ENCODE peak calls at places on chromosomes 2 and 18, in four cellular contexts. One of them, this sample, is unnamed.
A peak's percentile ranks its signal among the peaks of the same experiment; 100 is the strongest.

GRCh38 chr2:120429586-120430500 is 83.9 kb downstream of the INHBB start:
- DNase-seq in SK-N-SH: no peak
- DNase-seq in HL-60: no peak
- DNase-seq in transverse colon: no peak
- DNase-seq in this sample: no peak

GRCh38 chr2:218033208-218033589 is 30.4 kb upstream of the TNS1 start:
- DNase-seq in SK-N-SH: no peak
- DNase-seq in HL-60: no peak
- DNase-seq in transverse colon: no peak
- DNase-seq in this sample: no peak

GRCh38 chr18:49944681-49945080 is 131.3 kb upstream of the ACAA2 start:
- DNase-seq in SK-N-SH: no peak
- DNase-seq in HL-60: no peak
- DNase-seq in transverse colon: no peak
- DNase-seq in this sample: no peak

GRCh38 chr2:239470151-239470900 is 69.5 kb upstream of the HDAC4 start:
- DNase-seq in SK-N-SH: no peak
- DNase-seq in HL-60: no peak
- DNase-seq in transverse colon: no peak
- DNase-seq in this sample: no peak

GRCh38 chr2:238427435-238428162 is 872 bp downstream of the ASB1 start:
- DNase-seq in SK-N-SH: no peak
- DNase-seq in HL-60: peak; percentile 25
- DNase-seq in transverse colon: no peak
- DNase-seq in this sample: no peak

GRCh38 chr2:4745056-4745455 is 947.1 kb upstream of the SOX11 start:
- DNase-seq in SK-N-SH: no peak
- DNase-seq in HL-60: no peak
- DNase-seq in transverse colon: no peak
- DNase-seq in this sample: no peak

GRCh38 chr2:100320547-100321180 is 1.6 kb downstream of the LONRF2 start:
- DNase-seq in SK-N-SH: peak; percentile 25
- DNase-seq in HL-60: no peak
- DNase-seq in transverse colon: no peak
- DNase-seq in this sample: no peak

GRCh38 chr2:235551965-235552364 is 58.1 kb downstream of the AGAP1 start:
- DNase-seq in SK-N-SH: peak; percentile 76
- DNase-seq in HL-60: peak; percentile 3
- DNase-seq in transverse colon: peak; percentile 76
- DNase-seq in this sample: no peak

GRCh38 chr2:52810460-52810859 is 957.1 kb upstream of the CHAC2 start:
- DNase-seq in SK-N-SH: peak; percentile 2
- DNase-seq in HL-60: no peak
- DNase-seq in transverse colon: no peak
- DNase-seq in this sample: no peak

GRCh38 chr2:138356178-138356577 is 145.4 kb upstream of the SPOPL start:
- DNase-seq in SK-N-SH: no peak
- DNase-seq in HL-60: no peak
- DNase-seq in transverse colon: no peak
- DNase-seq in this sample: no peak

GRCh38 chr18:50816767-50817166 is 3.0 kb downstream of the MRO start:
- DNase-seq in SK-N-SH: no peak
- DNase-seq in HL-60: no peak
- DNase-seq in transverse colon: no peak
- DNase-seq in this sample: no peak

GRCh38 chr2:69918391-69918790 is 3.5 kb downstream of the MXD1 start:
- DNase-seq in SK-N-SH: no peak
- DNase-seq in HL-60: peak; percentile 43
- DNase-seq in transverse colon: no peak
- DNase-seq in this sample: no peak

GRCh38 chr18:73288813-73289212 is 421.0 kb upstream of the NETO1 start:
- DNase-seq in SK-N-SH: no peak
- DNase-seq in HL-60: no peak
- DNase-seq in transverse colon: no peak
- DNase-seq in this sample: no peak

GRCh38 chr2:110993557-110994231 is 127.0 kb upstream of the BCL2L11 start:
- DNase-seq in SK-N-SH: no peak
- DNase-seq in HL-60: peak; percentile 80
- DNase-seq in transverse colon: no peak
- DNase-seq in this sample: no peak

GRCh38 chr18:75209129-75209951 is at the start of gene PTGR3:
- DNase-seq in SK-N-SH: peak; percentile 93
- DNase-seq in HL-60: peak; percentile 97
- DNase-seq in transverse colon: peak; percentile 87
- DNase-seq in this sample: peak; percentile 65
- TF ChIP-seq POLR2AphosphoS5 in SK-N-SH: no peak
- TF ChIP-seq POLR2AphosphoS5 in HL-60: peak; percentile 81
- TF ChIP-seq POLR2AphosphoS5 in transverse colon: peak; percentile 31
- TF ChIP-seq POLR2AphosphoS5 in this sample: peak; percentile 53

GRCh38 chr2:176079285-176079830 is 4.4 kb downstream of the EVX2 start:
- DNase-seq in SK-N-SH: peak; percentile 52
- DNase-seq in HL-60: no peak
- DNase-seq in transverse colon: no peak
- DNase-seq in this sample: no peak
- TF ChIP-seq POLR2AphosphoS5 in SK-N-SH: no peak
- TF ChIP-seq POLR2AphosphoS5 in HL-60: no peak
- TF ChIP-seq POLR2AphosphoS5 in transverse colon: no peak
- TF ChIP-seq POLR2AphosphoS5 in this sample: no peak

DNA sequence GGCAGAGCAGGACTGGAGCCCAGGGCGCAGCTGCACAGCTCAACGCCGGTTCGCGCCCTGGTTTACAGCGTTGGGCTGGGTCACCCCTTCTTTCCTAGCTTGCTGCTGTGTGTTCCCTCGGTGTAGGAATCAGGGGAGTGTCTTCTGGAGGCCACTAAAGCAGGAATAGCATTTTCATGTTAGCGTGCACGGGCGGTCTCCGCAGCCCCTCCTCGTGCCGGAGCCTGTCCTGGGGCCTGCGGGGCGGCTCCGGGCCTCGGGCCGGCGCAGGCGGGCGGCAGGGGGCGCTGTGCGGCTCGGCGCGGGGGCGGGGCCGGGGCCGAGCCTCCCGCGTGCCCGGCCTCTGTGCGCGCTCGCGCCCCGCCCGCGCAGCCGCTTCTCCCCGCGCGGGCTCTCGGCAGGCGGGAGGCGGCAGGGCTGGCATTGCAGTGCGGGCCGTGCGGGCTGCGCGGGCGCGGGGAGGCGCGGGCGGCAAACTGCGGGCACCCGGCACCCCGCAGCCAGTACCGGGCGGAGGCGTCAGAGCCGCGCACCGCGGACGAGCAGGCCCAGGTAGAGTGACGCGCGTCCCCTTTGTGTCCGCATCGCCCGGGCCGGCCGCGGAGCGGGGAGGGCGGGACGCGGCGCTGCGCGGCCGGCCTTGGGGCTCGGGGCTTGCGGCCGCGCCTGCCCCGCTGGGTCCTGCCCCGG is at the start of gene RNF144A:
- DNase-seq in SK-N-SH: peak; percentile 99
- DNase-seq in HL-60: peak; percentile 41
- DNase-seq in transverse colon: peak; percentile 66
- DNase-seq in this sample: peak; percentile 81
- TF ChIP-seq POLR2AphosphoS5 in SK-N-SH: peak; percentile 41
- TF ChIP-seq POLR2AphosphoS5 in HL-60: peak; percentile 48
- TF ChIP-seq POLR2AphosphoS5 in transverse colon: no peak
- TF ChIP-seq POLR2AphosphoS5 in this sample: no peak

GRCh38 chr2:155703917-155704316 is 628.6 kb downstream of the NR4A2 start:
- DNase-seq in SK-N-SH: no peak
- DNase-seq in HL-60: no peak
- DNase-seq in transverse colon: no peak
- DNase-seq in this sample: no peak

GRCh38 chr2:155701721-155702120 is 630.8 kb downstream of the NR4A2 start:
- DNase-seq in SK-N-SH: no peak
- DNase-seq in HL-60: no peak
- DNase-seq in transverse colon: no peak
- DNase-seq in this sample: no peak

GRCh38 chr2:155708052-155708451 is 624.5 kb downstream of the NR4A2 start:
- DNase-seq in SK-N-SH: no peak
- DNase-seq in HL-60: no peak
- DNase-seq in transverse colon: no peak
- DNase-seq in this sample: no peak

DNA sequence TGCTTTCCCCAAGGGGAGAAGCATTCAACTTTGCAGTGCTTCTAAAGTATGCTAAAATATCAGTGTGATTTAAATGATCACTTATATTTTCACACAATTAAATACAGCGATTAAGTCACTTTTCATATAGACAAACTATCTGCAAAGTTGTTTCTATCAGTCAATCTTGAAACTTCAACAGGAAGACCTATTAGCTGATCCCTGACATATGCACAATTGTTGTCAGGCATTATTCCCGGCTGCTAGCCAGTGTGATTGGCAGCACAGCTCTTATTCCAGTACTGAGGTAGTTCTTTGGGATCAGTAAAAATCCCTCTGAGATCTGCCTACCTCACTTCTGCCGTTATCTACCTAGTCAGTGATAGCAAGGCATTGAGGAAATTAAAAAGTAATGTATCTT is 629.5 kb downstream of the NR4A2 start:
- DNase-seq in SK-N-SH: no peak
- DNase-seq in HL-60: no peak
- DNase-seq in transverse colon: no peak
- DNase-seq in this sample: no peak
- TF ChIP-seq POLR2AphosphoS5 in SK-N-SH: no peak
- TF ChIP-seq POLR2AphosphoS5 in HL-60: no peak
- TF ChIP-seq POLR2AphosphoS5 in transverse colon: no peak
- TF ChIP-seq POLR2AphosphoS5 in this sample: no peak

GRCh38 chr2:43086451-43087221 is 139.8 kb downstream of the ZFP36L2 start:
- DNase-seq in SK-N-SH: no peak
- DNase-seq in HL-60: no peak
- DNase-seq in transverse colon: peak; percentile 47
- DNase-seq in this sample: no peak
- TF ChIP-seq POLR2AphosphoS5 in SK-N-SH: peak; percentile 88
- TF ChIP-seq POLR2AphosphoS5 in HL-60: no peak
- TF ChIP-seq POLR2AphosphoS5 in transverse colon: peak; percentile 84
- TF ChIP-seq POLR2AphosphoS5 in this sample: no peak

GRCh38 chr2:222440670-222441422 is 16.5 kb downstream of the SGPP2 start:
- DNase-seq in SK-N-SH: no peak
- DNase-seq in HL-60: no peak
- DNase-seq in transverse colon: no peak
- DNase-seq in this sample: no peak

GRCh38 chr2:222447144-222447543 is 22.8 kb downstream of the SGPP2 start:
- DNase-seq in SK-N-SH: no peak
- DNase-seq in HL-60: peak; percentile 76
- DNase-seq in transverse colon: no peak
- DNase-seq in this sample: no peak

GRCh38 chr2:222445226-222445625 is 20.9 kb downstream of the SGPP2 start:
- DNase-seq in SK-N-SH: no peak
- DNase-seq in HL-60: no peak
- DNase-seq in transverse colon: no peak
- DNase-seq in this sample: no peak

GRCh38 chr2:222439692-222440091 is 15.3 kb downstream of the SGPP2 start:
- DNase-seq in SK-N-SH: no peak
- DNase-seq in HL-60: no peak
- DNase-seq in transverse colon: no peak
- DNase-seq in this sample: no peak

GRCh38 chr2:222442665-222443064 is 18.3 kb downstream of the SGPP2 start:
- DNase-seq in SK-N-SH: no peak
- DNase-seq in HL-60: no peak
- DNase-seq in transverse colon: no peak
- DNase-seq in this sample: no peak
- TF ChIP-seq POLR2AphosphoS5 in SK-N-SH: no peak
- TF ChIP-seq POLR2AphosphoS5 in HL-60: no peak
- TF ChIP-seq POLR2AphosphoS5 in transverse colon: no peak
- TF ChIP-seq POLR2AphosphoS5 in this sample: no peak

DNA sequence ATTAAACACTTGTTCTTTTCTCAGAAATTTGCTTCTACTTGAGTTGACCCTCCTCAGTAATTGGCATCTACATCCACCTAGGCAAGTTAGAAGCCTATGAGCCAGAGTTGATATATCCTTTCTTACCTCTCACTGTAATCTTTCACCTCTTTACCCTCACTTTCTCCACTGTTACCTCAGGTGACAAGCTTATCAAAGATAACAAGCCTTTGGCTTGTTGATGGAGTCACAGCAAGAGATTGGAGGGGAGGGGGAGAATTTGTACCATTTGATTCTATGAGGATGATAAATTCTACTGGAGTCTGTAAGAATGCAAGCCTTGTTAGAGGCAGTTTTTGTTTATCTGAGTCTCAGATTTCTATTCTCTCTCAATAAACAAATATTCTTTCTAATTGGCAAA is 171.0 kb upstream of the CAVIN2 start:
- DNase-seq in SK-N-SH: no peak
- DNase-seq in HL-60: no peak
- DNase-seq in transverse colon: no peak
- DNase-seq in this sample: no peak
- TF ChIP-seq POLR2AphosphoS5 in SK-N-SH: no peak
- TF ChIP-seq POLR2AphosphoS5 in HL-60: no peak
- TF ChIP-seq POLR2AphosphoS5 in transverse colon: no peak
- TF ChIP-seq POLR2AphosphoS5 in this sample: no peak

DNA sequence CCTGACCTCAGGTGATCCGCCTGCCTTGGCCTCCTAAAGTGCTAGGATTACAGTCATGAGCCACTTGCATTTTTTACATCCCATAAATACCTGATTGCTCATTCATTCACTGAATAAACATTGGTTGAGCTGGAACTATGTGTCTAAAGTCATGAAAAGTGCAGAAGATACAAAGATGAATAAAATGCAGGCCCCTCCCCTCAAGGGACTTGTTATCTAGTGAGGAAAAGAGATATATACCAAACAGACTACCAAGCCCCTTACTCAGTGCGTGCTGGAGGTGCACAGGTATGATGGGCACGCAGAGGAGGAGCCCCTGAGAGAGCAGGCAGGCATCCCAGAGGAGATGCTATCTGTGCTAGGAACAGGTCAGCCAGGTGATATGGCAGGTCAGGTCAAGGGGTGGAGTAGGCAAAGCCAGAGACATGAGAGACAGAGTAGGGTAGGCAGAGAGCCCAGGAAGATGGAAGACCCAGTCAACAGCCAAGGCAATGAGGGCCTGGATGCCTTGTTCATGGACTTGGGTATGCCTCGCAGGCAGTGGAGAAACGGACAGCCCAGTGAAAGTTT is 7.7 kb downstream of the FHL2 start:
- DNase-seq in SK-N-SH: no peak
- DNase-seq in HL-60: no peak
- DNase-seq in transverse colon: peak; percentile 7
- DNase-seq in this sample: no peak
- TF ChIP-seq POLR2AphosphoS5 in SK-N-SH: no peak
- TF ChIP-seq POLR2AphosphoS5 in HL-60: no peak
- TF ChIP-seq POLR2AphosphoS5 in transverse colon: no peak
- TF ChIP-seq POLR2AphosphoS5 in this sample: no peak

DNA sequence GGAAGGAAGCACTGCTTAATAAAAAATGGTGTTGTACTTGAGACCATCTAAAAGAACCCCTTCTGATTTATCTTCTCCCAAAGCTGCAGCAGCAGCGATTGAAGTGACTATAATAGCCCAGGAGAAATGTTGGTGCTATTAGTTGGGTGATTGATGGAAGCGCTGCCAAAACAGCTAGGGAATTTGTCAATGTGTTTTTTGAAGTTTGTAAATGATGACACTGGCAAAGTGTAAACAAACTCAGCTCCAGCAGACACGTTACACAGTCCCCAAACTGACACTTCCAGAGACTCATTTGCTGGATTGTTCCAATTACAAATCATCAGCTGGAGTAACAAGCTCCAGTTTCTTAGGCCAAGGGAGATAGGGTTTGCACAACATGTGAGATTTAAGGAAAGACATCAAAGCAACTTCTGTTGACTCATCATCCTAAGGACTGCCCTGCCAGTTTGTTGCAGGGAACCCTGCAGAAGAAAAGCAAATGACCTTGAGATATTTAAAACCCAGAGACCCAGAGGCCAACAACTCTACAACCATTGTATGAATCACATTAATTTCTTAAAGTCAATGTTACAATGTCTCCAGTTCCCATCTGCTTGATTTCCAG is 492.0 kb upstream of the ACVR2A start:
- DNase-seq in SK-N-SH: no peak
- DNase-seq in HL-60: no peak
- DNase-seq in transverse colon: no peak
- DNase-seq in this sample: no peak
- TF ChIP-seq POLR2AphosphoS5 in SK-N-SH: no peak
- TF ChIP-seq POLR2AphosphoS5 in HL-60: no peak
- TF ChIP-seq POLR2AphosphoS5 in transverse colon: no peak
- TF ChIP-seq POLR2AphosphoS5 in this sample: no peak